ENCODE peak calls at places on chromosomes 16 and 17, in ten cellular contexts. J is IMR-90; M is left lung; G is cardiac muscle cell; B is fibroblast of lung; F is hepatocyte; E is tibial nerve; Y is mesothelial cell of epicardium; P is CD8-positive, alpha-beta T cell; Z is fibroblast of pulmonary artery. H is an unnamed sample.

GRCh38 chr17:61144137-61144536 is 255.5 kb upstream of the TBX2 start:
- DNase-seq in J (no peak), Z (peak; percentile 55), G (peak; percentile 39), B (no peak), F (no peak), E (no peak), P (no peak), Y (no peak), M (no peak), H (no peak)

GRCh38 chr17:82214012-82214628 is 1.5 kb upstream of the CCDC57 start:
- DNase-seq in B (no peak), E (no peak), Z (no peak), P (no peak), J (no peak), M (no peak), Y (no peak), F (no peak), G (no peak), H (no peak)

GRCh38 chr17:54063639-54064038 is 240.9 kb downstream of the KIF2B start:
- DNase-seq in M (no peak), Y (no peak), F (no peak), E (no peak), B (no peak), P (no peak), Z (no peak), J (no peak), G (no peak), H (no peak)

GRCh38 chr16:84015399-84015798 is 27.2 kb downstream of the SLC38A8 start:
- DNase-seq in E (no peak), B (no peak), M (no peak), F (no peak), Y (no peak), J (no peak), G (no peak), P (no peak), Z (no peak), H (no peak)

GRCh38 chr17:17533901-17534441 is 37.8 kb upstream of the RASD1 start:
- DNase-seq in Y (no peak), P (no peak), G (no peak), F (peak; percentile 60), B (no peak), M (peak; percentile 57), Z (no peak), E (no peak), J (no peak), H (no peak)

GRCh38 chr16:22898131-22898530 is 84.2 kb downstream of the HS3ST2 start:
- DNase-seq in M (no peak), E (no peak), B (no peak), J (no peak), Y (no peak), F (no peak), G (no peak), Z (no peak), P (no peak), H (no peak)

GRCh38 chr17:16477255-16477654 is 14.7 kb downstream of the LRRC75A start:
- DNase-seq in E (peak; percentile 31), B (peak; percentile 89), F (peak; percentile 63), J (peak; percentile 89), M (peak; percentile 41), G (peak; percentile 92), Z (peak; percentile 83), Y (no peak), P (no peak), H (no peak)

GRCh38 chr17:45405250-45406086 is 27.2 kb downstream of the ARHGAP27 start:
- DNase-seq in Z (no peak), J (no peak), F (peak; percentile 77), Y (no peak), B (peak; percentile 15), P (no peak), G (peak; percentile 44), M (no peak), E (no peak), H (peak; percentile 79)

GRCh38 chr16:27314161-27314723 is 468 bp downstream of the IL4R start:
- DNase-seq in M (peak; percentile 65), G (peak; percentile 94), J (peak; percentile 97), E (no peak), Z (peak; percentile 98), B (peak; percentile 93), P (peak; percentile 40), F (peak; percentile 76), Y (no peak), H (peak; percentile 83)

GRCh38 chr16:67664871-67665270 is 1.7 kb downstream of the ENKD1 start:
- DNase-seq in B (no peak), F (no peak), J (no peak), P (no peak), E (no peak), M (no peak), G (no peak), Y (no peak), Z (no peak), H (no peak)

GRCh38 chr17:69525920-69526841 is 111.7 kb downstream of the MAP2K6 start:
- DNase-seq in E (no peak), F (peak; percentile 76), J (peak; percentile 71), B (peak; percentile 48), M (no peak), Y (no peak), Z (peak; percentile 84), G (peak; percentile 79), P (no peak), H (no peak)

GRCh38 chr17:4744999-4745969 is 5.6 kb upstream of the CXCL16 start:
- DNase-seq in Y (no peak), G (peak; percentile 17), B (no peak), M (no peak), J (no peak), E (no peak), P (no peak), Z (no peak), F (peak; percentile 51), H (no peak)

GRCh38 chr16:12398029-12398735 is 405.5 kb downstream of the CPPED1 start:
- DNase-seq in F (no peak), P (no peak), E (no peak), B (peak; percentile 48), Z (no peak), G (peak; percentile 19), Y (no peak), J (peak; percentile 51), M (no peak), H (no peak)

GRCh38 chr17:47791025-47791424 is 30.6 kb downstream of the OSBPL7 start:
- DNase-seq in E (no peak), B (no peak), J (no peak), M (no peak), G (no peak), Z (no peak), Y (no peak), F (no peak), P (no peak), H (no peak)

GRCh38 chr16:87877942-87878507 is 8.7 kb upstream of the SLC7A5 start:
- DNase-seq in P (no peak), G (no peak), B (no peak), J (no peak), Y (no peak), M (no peak), F (no peak), Z (no peak), E (no peak), H (no peak)
- TF ChIP-seq CTCF in P (no peak), G (peak; percentile 6), B (peak; percentile 24), J (peak; percentile 23), Y (no peak), M (no peak), F (no peak), Z (peak; percentile 11), E (no peak), H (peak; percentile 71)

GRCh38 chr17:13310858-13311257 is 290.9 kb downstream of the HS3ST3A1 start:
- DNase-seq in P (no peak), M (no peak), F (no peak), B (no peak), E (no peak), Z (no peak), Y (no peak), J (no peak), G (no peak), H (no peak)

GRCh38 chr17:13302983-13303382 is 285.2 kb upstream of the ELAC2 start:
- DNase-seq in J (no peak), G (no peak), P (no peak), E (no peak), Z (no peak), B (no peak), F (peak; percentile 23), Y (no peak), M (no peak), H (no peak)

GRCh38 chr17:13311301-13311700 is 290.4 kb downstream of the HS3ST3A1 start:
- DNase-seq in P (no peak), G (peak; percentile 57), E (no peak), M (no peak), Y (no peak), Z (peak; percentile 12), J (peak; percentile 12), F (no peak), B (peak; percentile 84), H (no peak)

GRCh38 chr17:13306310-13306962 is 288.6 kb upstream of the ELAC2 start:
- DNase-seq in M (no peak), F (peak; percentile 71), B (peak; percentile 82), G (peak; percentile 91), P (no peak), J (peak; percentile 84), Z (peak; percentile 86), E (no peak), Y (no peak), H (no peak)
- TF ChIP-seq CTCF in M (peak; percentile 20), F (peak; percentile 46), B (peak; percentile 74), G (peak; percentile 70), P (no peak), J (peak; percentile 59), Z (peak; percentile 54), E (peak; percentile 5), Y (peak; percentile 18), H (peak; percentile 76)

DNA sequence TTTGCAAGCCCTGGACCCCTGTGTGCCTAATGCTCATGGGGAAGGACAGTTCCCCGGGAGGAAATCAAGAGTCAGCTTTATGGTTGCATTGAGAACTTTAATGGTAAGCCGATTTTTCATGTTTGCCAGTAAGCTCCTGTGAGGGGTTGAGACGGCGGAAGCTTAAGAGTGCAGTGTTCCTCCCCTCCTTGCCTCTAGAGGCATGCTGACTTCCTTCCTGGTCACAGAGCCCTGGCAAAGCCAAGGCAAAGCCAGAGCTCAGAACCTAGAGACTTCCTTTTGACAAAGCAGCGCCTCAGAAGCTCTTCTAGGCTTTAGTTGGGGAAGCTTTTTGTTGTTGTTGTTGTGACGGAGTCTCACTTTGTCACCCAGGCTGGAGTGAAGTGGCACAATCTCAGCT is 2.7 kb upstream of the HEATR9 start:
- DNase-seq in Z (no peak), G (peak; percentile 14), Y (no peak), F (no peak), E (no peak), P (peak; percentile 27), B (no peak), J (no peak), M (no peak), H (no peak)
- TF ChIP-seq CTCF in Z (no peak), G (no peak), Y (no peak), F (no peak), E (no peak), P (no peak), B (no peak), J (no peak), M (no peak), H (no peak)

DNA sequence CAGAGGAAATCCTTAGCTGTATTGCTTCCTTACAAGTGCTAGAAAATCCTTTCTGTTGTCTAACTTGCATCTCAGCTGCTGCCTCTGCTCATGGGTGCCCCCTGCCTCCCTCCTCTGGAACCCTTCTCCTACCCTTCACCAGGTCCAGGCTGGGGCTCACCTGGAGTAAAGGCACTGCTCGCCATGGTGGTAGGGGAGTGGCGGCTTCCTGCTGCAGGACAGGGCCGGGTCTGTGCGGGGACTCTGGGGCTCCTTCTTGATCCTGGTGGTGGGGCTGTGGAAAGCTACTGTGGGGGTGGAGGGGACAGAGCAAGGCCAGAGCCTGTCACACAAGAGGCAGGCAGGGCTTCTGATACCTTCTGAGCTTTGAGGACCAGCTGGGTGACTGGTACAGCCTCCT is 12.4 kb downstream of the ETV4 start:
- DNase-seq in M (no peak), G (no peak), J (no peak), B (no peak), Z (no peak), Y (no peak), P (no peak), E (no peak), F (no peak), H (peak; percentile 56)
- TF ChIP-seq CTCF in M (no peak), G (no peak), J (no peak), B (no peak), Z (no peak), Y (no peak), P (no peak), E (no peak), F (no peak), H (no peak)

H was measured in chondrocyte.